ENCODE peak calls at places on chromosomes 11 and 22, in nine cellular contexts. M, X, U, H, B, E, V, J and S are unnamed samples.
A peak's percentile ranks its signal among the peaks of the same experiment; 100 is the strongest.

GRCh38 chr11:6387811-6388599 is 2.3 kb upstream of the SMPD1 start:
- DNase-seq in M (no peak), X (peak; percentile 53), U (peak; percentile 75), H (no peak), B (peak; percentile 36), E (no peak), V (no peak), J (no peak), S (no peak)

GRCh38 chr11:79336740-79337517 is 103.9 kb downstream of the TENM4 start:
- DNase-seq in M (no peak), X (no peak), U (no peak), H (no peak), B (no peak), E (no peak), V (no peak), J (no peak), S (no peak)

GRCh38 chr22:40196628-40197027 is 18.9 kb downstream of the TNRC6B start:
- DNase-seq in M (no peak), X (peak; percentile 92), U (no peak), H (peak; percentile 29), B (no peak), E (peak; percentile 28), V (peak; percentile 48), J (no peak), S (no peak)

GRCh38 chr11:3169235-3169951 is 4.3 kb upstream of the OSBPL5 start:
- DNase-seq in M (peak; percentile 24), X (peak; percentile 33), U (peak; percentile 56), H (no peak), B (no peak), E (no peak), V (no peak), J (no peak), S (no peak)

GRCh38 chr11:35158371-35159081 is 19.6 kb downstream of the CD44 start:
- DNase-seq in M (peak; percentile 47), X (peak; percentile 95), U (no peak), H (no peak), B (peak; percentile 61), E (no peak), V (no peak), J (no peak), S (no peak)

GRCh38 chr11:33557201-33557600 is 143.4 kb downstream of the C11orf91 start:
- DNase-seq in M (no peak), X (peak; percentile 85), U (no peak), H (no peak), B (no peak), E (no peak), V (no peak), J (no peak), S (no peak)

GRCh38 chr11:96817488-96817887 is 427.7 kb downstream of the JRKL start:
- DNase-seq in M (no peak), X (peak; percentile 76), U (no peak), H (no peak), B (no peak), E (no peak), V (no peak), J (no peak), S (no peak)

GRCh38 chr11:11403763-11404725 is 51.0 kb upstream of the CSNK2A3 start:
- DNase-seq in M (no peak), X (peak; percentile 63), U (no peak), H (no peak), B (no peak), E (no peak), V (no peak), J (no peak), S (no peak)

DNA sequence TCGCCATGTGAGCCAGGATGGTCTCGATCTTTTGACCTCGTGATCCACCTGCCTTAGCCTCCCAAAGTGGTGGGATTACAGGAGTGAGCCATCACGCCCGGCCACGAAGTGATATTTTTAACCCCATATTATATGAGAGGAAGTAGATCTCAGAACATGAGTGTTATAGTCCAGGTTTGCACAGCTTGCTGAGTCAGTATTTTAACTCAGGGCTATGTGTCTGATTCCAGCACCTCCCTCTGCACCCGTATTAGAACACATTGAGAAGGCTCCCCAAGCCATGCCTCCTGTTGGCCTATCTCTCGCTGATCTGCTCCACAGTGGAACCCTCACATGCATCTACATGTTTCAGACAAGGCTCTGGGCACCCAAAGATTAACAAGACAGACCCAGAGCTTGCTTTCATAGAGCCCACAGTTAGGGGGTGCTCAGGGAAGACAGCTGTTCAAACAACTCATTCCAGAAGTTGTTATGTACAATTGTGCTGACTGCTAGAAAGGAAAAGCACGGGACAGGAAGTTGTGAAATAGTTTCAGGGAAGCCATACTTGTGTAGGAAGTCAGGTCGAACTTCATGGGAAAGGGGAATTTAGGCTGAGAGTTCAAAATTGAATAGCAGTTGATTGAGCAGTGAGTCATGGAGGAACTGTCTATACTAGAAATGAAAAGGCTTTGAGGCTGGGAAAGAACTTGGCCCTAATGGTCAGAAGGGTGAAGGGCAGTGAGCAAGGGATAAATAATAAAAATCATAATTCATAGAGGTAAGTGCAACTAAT is 49.3 kb upstream of the CLPB start:
- DNase-seq in M (no peak), X (peak; percentile 80), U (no peak), H (peak; percentile 9), B (peak; percentile 26), E (no peak), V (no peak), J (no peak), S (peak; percentile 69)
- TF ChIP-seq CTCF in M (no peak), X (no peak), U (no peak), H (no peak), B (no peak), E (no peak), V (no peak), J (no peak), S (peak; percentile 34)

GRCh38 chr22:32473388-32473952 is 1.1 kb upstream of the FBXO7 start:
- DNase-seq in M (peak; percentile 30), X (peak; percentile 78), U (peak; percentile 56), H (peak; percentile 80), B (peak; percentile 38), E (no peak), V (peak; percentile 34), J (no peak), S (no peak)

GRCh38 chr22:32476804-32477203 is 2.2 kb downstream of the FBXO7 start:
- DNase-seq in M (no peak), X (no peak), U (no peak), H (no peak), B (no peak), E (no peak), V (no peak), J (no peak), S (no peak)

GRCh38 chr22:32476286-32476685 is 1.7 kb downstream of the FBXO7 start:
- DNase-seq in M (no peak), X (no peak), U (no peak), H (peak; percentile 47), B (no peak), E (no peak), V (no peak), J (no peak), S (no peak)

GRCh38 chr22:32475428-32476010 is 908 bp downstream of the FBXO7 start:
- DNase-seq in M (peak; percentile 47), X (peak; percentile 42), U (peak; percentile 58), H (peak; percentile 48), B (peak; percentile 59), E (no peak), V (no peak), J (no peak), S (no peak)

GRCh38 chr22:32474635-32475427 is at the start of gene FBXO7:
- DNase-seq in M (peak; percentile 93), X (peak; percentile 93), U (peak; percentile 94), H (peak; percentile 90), B (peak; percentile 92), E (peak; percentile 94), V (peak; percentile 37), J (peak; percentile 57), S (peak; percentile 73)
- TF ChIP-seq CTCF in M (peak; percentile 53), X (peak; percentile 22), U (peak; percentile 7), H (no peak), B (no peak), E (peak; percentile 33), V (no peak), J (peak; percentile 29), S (no peak)

GRCh38 chr11:1304376-1304775 is 5.1 kb downstream of the TOLLIP start:
- DNase-seq in M (peak; percentile 58), X (no peak), U (peak; percentile 90), H (no peak), B (peak; percentile 67), E (peak; percentile 56), V (no peak), J (no peak), S (no peak)

GRCh38 chr11:1302461-1303073 is 6.9 kb downstream of the TOLLIP start:
- DNase-seq in M (no peak), X (no peak), U (peak; percentile 90), H (no peak), B (peak; percentile 14), E (peak; percentile 50), V (no peak), J (no peak), S (no peak)

GRCh38 chr11:1305063-1305495 is 4.4 kb downstream of the TOLLIP start:
- DNase-seq in M (no peak), X (no peak), U (no peak), H (no peak), B (no peak), E (no peak), V (no peak), J (no peak), S (no peak)

GRCh38 chr11:1303196-1303821 is 6.1 kb downstream of the TOLLIP start:
- DNase-seq in M (peak; percentile 49), X (peak; percentile 85), U (peak; percentile 80), H (no peak), B (no peak), E (peak; percentile 69), V (no peak), J (no peak), S (peak; percentile 77)

GRCh38 chr11:1303973-1304372 is 5.5 kb downstream of the TOLLIP start:
- DNase-seq in M (peak; percentile 38), X (no peak), U (no peak), H (no peak), B (no peak), E (no peak), V (no peak), J (no peak), S (no peak)
- TF ChIP-seq CTCF in M (no peak), X (no peak), U (no peak), H (no peak), B (no peak), E (no peak), V (no peak), J (no peak), S (no peak)

GRCh38 chr11:32446227-32446626 is 10.9 kb upstream of the WT1 start:
- DNase-seq in M (no peak), X (no peak), U (no peak), H (no peak), B (no peak), E (no peak), V (no peak), J (no peak), S (no peak)

GRCh38 chr11:32447252-32447651 is 11.9 kb upstream of the WT1 start:
- DNase-seq in M (no peak), X (no peak), U (no peak), H (no peak), B (no peak), E (no peak), V (no peak), J (no peak), S (no peak)

GRCh38 chr11:32450372-32450771 is 15.0 kb upstream of the WT1 start:
- DNase-seq in M (no peak), X (no peak), U (no peak), H (no peak), B (no peak), E (no peak), V (no peak), J (no peak), S (no peak)

GRCh38 chr11:32451808-32452207 is 16.5 kb upstream of the WT1 start:
- DNase-seq in M (no peak), X (no peak), U (no peak), H (no peak), B (no peak), E (no peak), V (no peak), J (no peak), S (no peak)

GRCh38 chr11:32448232-32448631 is 12.9 kb upstream of the WT1 start:
- DNase-seq in M (no peak), X (peak; percentile 29), U (no peak), H (peak; percentile 49), B (no peak), E (no peak), V (peak; percentile 9), J (no peak), S (no peak)
- TF ChIP-seq CTCF in M (no peak), X (peak; percentile 13), U (no peak), H (peak; percentile 18), B (no peak), E (no peak), V (peak; percentile 23), J (no peak), S (no peak)